ENCODE peak calls at places on chromosome 18, in eight cellular contexts. One of them, this sample, is unnamed.

GRCh38 chr18:32200766-32201165 is 10.9 kb downstream of the MEP1B start:
- DNase-seq in progenitor cell of endocrine pancreas: no peak
- DNase-seq in AML-193: no peak
- DNase-seq in stimulated activated CD4-positive, alpha-beta T cell treated with anti-CD3 and anti-CD28 coated beads, Interleukin-15, amount 100 ng/mL, for 24 hours: no peak
- DNase-seq in mesenteric fat pad: no peak
- DNase-seq in NCI-H1436 treated with DMSO at 0.1 percent for 48 hours: no peak
- DNase-seq in fibroblast of the conjunctiva: no peak
- DNase-seq in lung: no peak
- DNase-seq in this sample: no peak

GRCh38 chr18:48455555-48456478 is 46.6 kb upstream of the ZBTB7C start:
- DNase-seq in stimulated activated CD4-positive, alpha-beta T cell treated with anti-CD3 and anti-CD28 coated beads, Interleukin-15, amount 100 ng/mL, for 24 hours: peak
- DNase-seq in fibroblast of the conjunctiva: no peak
- DNase-seq in lung: no peak
- DNase-seq in mesenteric fat pad: no peak
- DNase-seq in progenitor cell of endocrine pancreas: no peak
- DNase-seq in AML-193: peak
- DNase-seq in NCI-H1436 treated with DMSO at 0.1 percent for 48 hours: no peak
- DNase-seq in this sample: no peak

GRCh38 chr18:9708057-9708881 is at the start of gene RAB31:
- DNase-seq in mesenteric fat pad: peak
- DNase-seq in lung: peak
- DNase-seq in AML-193: peak
- DNase-seq in stimulated activated CD4-positive, alpha-beta T cell treated with anti-CD3 and anti-CD28 coated beads, Interleukin-15, amount 100 ng/mL, for 24 hours: peak
- DNase-seq in NCI-H1436 treated with DMSO at 0.1 percent for 48 hours: no peak
- DNase-seq in progenitor cell of endocrine pancreas: peak
- DNase-seq in fibroblast of the conjunctiva: peak
- DNase-seq in this sample: no peak

GRCh38 chr18:44901283-44901682 is 220.6 kb downstream of the SETBP1 start:
- DNase-seq in NCI-H1436 treated with DMSO at 0.1 percent for 48 hours: no peak
- DNase-seq in stimulated activated CD4-positive, alpha-beta T cell treated with anti-CD3 and anti-CD28 coated beads, Interleukin-15, amount 100 ng/mL, for 24 hours: no peak
- DNase-seq in fibroblast of the conjunctiva: no peak
- DNase-seq in AML-193: no peak
- DNase-seq in mesenteric fat pad: no peak
- DNase-seq in lung: no peak
- DNase-seq in progenitor cell of endocrine pancreas: no peak
- DNase-seq in this sample: no peak

GRCh38 chr18:23317975-23318675 is 135.0 kb upstream of the RIOK3 start:
- DNase-seq in fibroblast of the conjunctiva: no peak
- DNase-seq in NCI-H1436 treated with DMSO at 0.1 percent for 48 hours: no peak
- DNase-seq in AML-193: no peak
- DNase-seq in lung: no peak
- DNase-seq in stimulated activated CD4-positive, alpha-beta T cell treated with anti-CD3 and anti-CD28 coated beads, Interleukin-15, amount 100 ng/mL, for 24 hours: no peak
- DNase-seq in progenitor cell of endocrine pancreas: no peak
- DNase-seq in mesenteric fat pad: no peak
- DNase-seq in this sample: no peak

GRCh38 chr18:74229005-74229404 is 62.8 kb downstream of the CYB5A start:
- DNase-seq in lung: no peak
- DNase-seq in stimulated activated CD4-positive, alpha-beta T cell treated with anti-CD3 and anti-CD28 coated beads, Interleukin-15, amount 100 ng/mL, for 24 hours: no peak
- DNase-seq in AML-193: no peak
- DNase-seq in fibroblast of the conjunctiva: no peak
- DNase-seq in NCI-H1436 treated with DMSO at 0.1 percent for 48 hours: no peak
- DNase-seq in progenitor cell of endocrine pancreas: no peak
- DNase-seq in mesenteric fat pad: no peak
- DNase-seq in this sample: no peak

GRCh38 chr18:48589797-48590519 is 51.1 kb downstream of the CTIF start:
- DNase-seq in mesenteric fat pad: no peak
- DNase-seq in lung: no peak
- DNase-seq in stimulated activated CD4-positive, alpha-beta T cell treated with anti-CD3 and anti-CD28 coated beads, Interleukin-15, amount 100 ng/mL, for 24 hours: no peak
- DNase-seq in AML-193: no peak
- DNase-seq in NCI-H1436 treated with DMSO at 0.1 percent for 48 hours: no peak
- DNase-seq in progenitor cell of endocrine pancreas: no peak
- DNase-seq in fibroblast of the conjunctiva: no peak
- DNase-seq in this sample: no peak

GRCh38 chr18:45761512-45762114 is 37.6 kb downstream of the SLC14A1 start:
- DNase-seq in stimulated activated CD4-positive, alpha-beta T cell treated with anti-CD3 and anti-CD28 coated beads, Interleukin-15, amount 100 ng/mL, for 24 hours: no peak
- DNase-seq in mesenteric fat pad: no peak
- DNase-seq in AML-193: no peak
- DNase-seq in progenitor cell of endocrine pancreas: no peak
- DNase-seq in NCI-H1436 treated with DMSO at 0.1 percent for 48 hours: no peak
- DNase-seq in fibroblast of the conjunctiva: no peak
- DNase-seq in lung: no peak
- DNase-seq in this sample: no peak

GRCh38 chr18:35024965-35025364 is 16.2 kb upstream of the MAPRE2 start:
- DNase-seq in lung: peak
- DNase-seq in stimulated activated CD4-positive, alpha-beta T cell treated with anti-CD3 and anti-CD28 coated beads, Interleukin-15, amount 100 ng/mL, for 24 hours: no peak
- DNase-seq in fibroblast of the conjunctiva: no peak
- DNase-seq in progenitor cell of endocrine pancreas: no peak
- DNase-seq in NCI-H1436 treated with DMSO at 0.1 percent for 48 hours: no peak
- DNase-seq in AML-193: no peak
- DNase-seq in mesenteric fat pad: no peak
- DNase-seq in this sample: no peak

GRCh38 chr18:48842259-48843061 is 108.3 kb downstream of the SMAD7 start:
- DNase-seq in AML-193: no peak
- DNase-seq in NCI-H1436 treated with DMSO at 0.1 percent for 48 hours: no peak
- DNase-seq in progenitor cell of endocrine pancreas: no peak
- DNase-seq in lung: no peak
- DNase-seq in stimulated activated CD4-positive, alpha-beta T cell treated with anti-CD3 and anti-CD28 coated beads, Interleukin-15, amount 100 ng/mL, for 24 hours: peak
- DNase-seq in mesenteric fat pad: no peak
- DNase-seq in fibroblast of the conjunctiva: no peak
- DNase-seq in this sample: no peak

GRCh38 chr18:12059334-12060181 is 34.1 kb upstream of the ANKRD62 start:
- DNase-seq in lung: no peak
- DNase-seq in NCI-H1436 treated with DMSO at 0.1 percent for 48 hours: no peak
- DNase-seq in AML-193: no peak
- DNase-seq in stimulated activated CD4-positive, alpha-beta T cell treated with anti-CD3 and anti-CD28 coated beads, Interleukin-15, amount 100 ng/mL, for 24 hours: no peak
- DNase-seq in mesenteric fat pad: no peak
- DNase-seq in fibroblast of the conjunctiva: no peak
- DNase-seq in progenitor cell of endocrine pancreas: no peak
- DNase-seq in this sample: no peak

GRCh38 chr18:22173221-22173927 is 4.0 kb downstream of the GATA6 start:
- DNase-seq in fibroblast of the conjunctiva: no peak
- DNase-seq in progenitor cell of endocrine pancreas: no peak
- DNase-seq in NCI-H1436 treated with DMSO at 0.1 percent for 48 hours: no peak
- DNase-seq in mesenteric fat pad: peak
- DNase-seq in lung: no peak
- DNase-seq in stimulated activated CD4-positive, alpha-beta T cell treated with anti-CD3 and anti-CD28 coated beads, Interleukin-15, amount 100 ng/mL, for 24 hours: no peak
- DNase-seq in AML-193: no peak
- DNase-seq in this sample: no peak

GRCh38 chr18:7559709-7560319 is 7.3 kb upstream of the PTPRM start:
- DNase-seq in lung: no peak
- DNase-seq in AML-193: no peak
- DNase-seq in NCI-H1436 treated with DMSO at 0.1 percent for 48 hours: no peak
- DNase-seq in fibroblast of the conjunctiva: no peak
- DNase-seq in stimulated activated CD4-positive, alpha-beta T cell treated with anti-CD3 and anti-CD28 coated beads, Interleukin-15, amount 100 ng/mL, for 24 hours: no peak
- DNase-seq in mesenteric fat pad: no peak
- DNase-seq in progenitor cell of endocrine pancreas: no peak
- DNase-seq in this sample: no peak

GRCh38 chr18:51196116-51196810 is 1.2 kb downstream of the MEX3C start:
- DNase-seq in stimulated activated CD4-positive, alpha-beta T cell treated with anti-CD3 and anti-CD28 coated beads, Interleukin-15, amount 100 ng/mL, for 24 hours: peak
- DNase-seq in fibroblast of the conjunctiva: no peak
- DNase-seq in AML-193: no peak
- DNase-seq in mesenteric fat pad: no peak
- DNase-seq in NCI-H1436 treated with DMSO at 0.1 percent for 48 hours: no peak
- DNase-seq in progenitor cell of endocrine pancreas: no peak
- DNase-seq in lung: peak
- DNase-seq in this sample: no peak

GRCh38 chr18:67961701-67962440 is 445.4 kb upstream of the DSEL start:
- DNase-seq in AML-193: no peak
- DNase-seq in stimulated activated CD4-positive, alpha-beta T cell treated with anti-CD3 and anti-CD28 coated beads, Interleukin-15, amount 100 ng/mL, for 24 hours: no peak
- DNase-seq in progenitor cell of endocrine pancreas: no peak
- DNase-seq in NCI-H1436 treated with DMSO at 0.1 percent for 48 hours: no peak
- DNase-seq in fibroblast of the conjunctiva: no peak
- DNase-seq in mesenteric fat pad: no peak
- DNase-seq in lung: no peak
- DNase-seq in this sample: no peak

GRCh38 chr18:22563098-22563707 is 145.5 kb upstream of the CTAGE1 start:
- DNase-seq in progenitor cell of endocrine pancreas: no peak
- DNase-seq in AML-193: peak
- DNase-seq in stimulated activated CD4-positive, alpha-beta T cell treated with anti-CD3 and anti-CD28 coated beads, Interleukin-15, amount 100 ng/mL, for 24 hours: no peak
- DNase-seq in fibroblast of the conjunctiva: peak
- DNase-seq in lung: no peak
- DNase-seq in NCI-H1436 treated with DMSO at 0.1 percent for 48 hours: no peak
- DNase-seq in mesenteric fat pad: no peak
- DNase-seq in this sample: peak

GRCh38 chr18:415627-416612 is 84.6 kb downstream of the COLEC12 start:
- DNase-seq in lung: no peak
- DNase-seq in NCI-H1436 treated with DMSO at 0.1 percent for 48 hours: no peak
- DNase-seq in AML-193: no peak
- DNase-seq in mesenteric fat pad: no peak
- DNase-seq in stimulated activated CD4-positive, alpha-beta T cell treated with anti-CD3 and anti-CD28 coated beads, Interleukin-15, amount 100 ng/mL, for 24 hours: no peak
- DNase-seq in progenitor cell of endocrine pancreas: no peak
- DNase-seq in fibroblast of the conjunctiva: no peak
- DNase-seq in this sample: no peak

GRCh38 chr18:43507842-43508481 is 230.7 kb upstream of the SYT4 start:
- DNase-seq in fibroblast of the conjunctiva: no peak
- DNase-seq in mesenteric fat pad: no peak
- DNase-seq in stimulated activated CD4-positive, alpha-beta T cell treated with anti-CD3 and anti-CD28 coated beads, Interleukin-15, amount 100 ng/mL, for 24 hours: no peak
- DNase-seq in AML-193: no peak
- DNase-seq in progenitor cell of endocrine pancreas: no peak
- DNase-seq in lung: no peak
- DNase-seq in NCI-H1436 treated with DMSO at 0.1 percent for 48 hours: no peak
- DNase-seq in this sample: no peak

GRCh38 chr18:73279499-73279898 is 411.7 kb upstream of the NETO1 start:
- DNase-seq in mesenteric fat pad: no peak
- DNase-seq in fibroblast of the conjunctiva: no peak
- DNase-seq in stimulated activated CD4-positive, alpha-beta T cell treated with anti-CD3 and anti-CD28 coated beads, Interleukin-15, amount 100 ng/mL, for 24 hours: no peak
- DNase-seq in progenitor cell of endocrine pancreas: no peak
- DNase-seq in AML-193: no peak
- DNase-seq in lung: no peak
- DNase-seq in NCI-H1436 treated with DMSO at 0.1 percent for 48 hours: no peak
- DNase-seq in this sample: no peak

GRCh38 chr18:5284808-5285207 is 10.7 kb downstream of the ZBTB14 start:
- DNase-seq in stimulated activated CD4-positive, alpha-beta T cell treated with anti-CD3 and anti-CD28 coated beads, Interleukin-15, amount 100 ng/mL, for 24 hours: no peak
- DNase-seq in fibroblast of the conjunctiva: no peak
- DNase-seq in AML-193: no peak
- DNase-seq in mesenteric fat pad: no peak
- DNase-seq in progenitor cell of endocrine pancreas: no peak
- DNase-seq in NCI-H1436 treated with DMSO at 0.1 percent for 48 hours: no peak
- DNase-seq in lung: no peak
- DNase-seq in this sample: no peak

GRCh38 chr18:49016648-49017539 is 66.1 kb upstream of the SMAD7 start:
- DNase-seq in AML-193: no peak
- DNase-seq in stimulated activated CD4-positive, alpha-beta T cell treated with anti-CD3 and anti-CD28 coated beads, Interleukin-15, amount 100 ng/mL, for 24 hours: no peak
- DNase-seq in mesenteric fat pad: peak
- DNase-seq in NCI-H1436 treated with DMSO at 0.1 percent for 48 hours: no peak
- DNase-seq in fibroblast of the conjunctiva: peak
- DNase-seq in lung: peak
- DNase-seq in progenitor cell of endocrine pancreas: peak
- DNase-seq in this sample: no peak

GRCh38 chr18:26547302-26548143 is 830 bp downstream of the KCTD1 start:
- DNase-seq in lung: peak
- DNase-seq in progenitor cell of endocrine pancreas: peak
- DNase-seq in fibroblast of the conjunctiva: peak
- DNase-seq in AML-193: no peak
- DNase-seq in stimulated activated CD4-positive, alpha-beta T cell treated with anti-CD3 and anti-CD28 coated beads, Interleukin-15, amount 100 ng/mL, for 24 hours: peak
- DNase-seq in mesenteric fat pad: no peak
- DNase-seq in NCI-H1436 treated with DMSO at 0.1 percent for 48 hours: no peak
- DNase-seq in this sample: peak

GRCh38 chr18:80173060-80173459 is 64.0 kb downstream of the ADNP2 start:
- DNase-seq in stimulated activated CD4-positive, alpha-beta T cell treated with anti-CD3 and anti-CD28 coated beads, Interleukin-15, amount 100 ng/mL, for 24 hours: no peak
- DNase-seq in NCI-H1436 treated with DMSO at 0.1 percent for 48 hours: no peak
- DNase-seq in fibroblast of the conjunctiva: no peak
- DNase-seq in lung: no peak
- DNase-seq in mesenteric fat pad: no peak
- DNase-seq in AML-193: no peak
- DNase-seq in progenitor cell of endocrine pancreas: no peak
- DNase-seq in this sample: no peak

GRCh38 chr18:10403675-10404074 is 50.8 kb upstream of the APCDD1 start:
- DNase-seq in fibroblast of the conjunctiva: no peak
- DNase-seq in stimulated activated CD4-positive, alpha-beta T cell treated with anti-CD3 and anti-CD28 coated beads, Interleukin-15, amount 100 ng/mL, for 24 hours: no peak
- DNase-seq in lung: peak
- DNase-seq in AML-193: no peak
- DNase-seq in mesenteric fat pad: no peak
- DNase-seq in NCI-H1436 treated with DMSO at 0.1 percent for 48 hours: no peak
- DNase-seq in progenitor cell of endocrine pancreas: no peak
- DNase-seq in this sample: no peak

GRCh38 chr18:63031439-63031838 is 288.1 kb downstream of the BCL2 start:
- DNase-seq in fibroblast of the conjunctiva: no peak
- DNase-seq in AML-193: no peak
- DNase-seq in stimulated activated CD4-positive, alpha-beta T cell treated with anti-CD3 and anti-CD28 coated beads, Interleukin-15, amount 100 ng/mL, for 24 hours: no peak
- DNase-seq in NCI-H1436 treated with DMSO at 0.1 percent for 48 hours: no peak
- DNase-seq in mesenteric fat pad: no peak
- DNase-seq in progenitor cell of endocrine pancreas: no peak
- DNase-seq in lung: no peak
- DNase-seq in this sample: no peak

GRCh38 chr18:8718401-8718913 is 13.1 kb downstream of the MTCL1 start:
- DNase-seq in AML-193: no peak
- DNase-seq in lung: no peak
- DNase-seq in mesenteric fat pad: no peak
- DNase-seq in stimulated activated CD4-positive, alpha-beta T cell treated with anti-CD3 and anti-CD28 coated beads, Interleukin-15, amount 100 ng/mL, for 24 hours: no peak
- DNase-seq in progenitor cell of endocrine pancreas: no peak
- DNase-seq in NCI-H1436 treated with DMSO at 0.1 percent for 48 hours: no peak
- DNase-seq in fibroblast of the conjunctiva: no peak
- DNase-seq in this sample: no peak

GRCh38 chr18:63617049-63617995 is 26.7 kb downstream of the SERPINB4 start:
- DNase-seq in progenitor cell of endocrine pancreas: no peak
- DNase-seq in stimulated activated CD4-positive, alpha-beta T cell treated with anti-CD3 and anti-CD28 coated beads, Interleukin-15, amount 100 ng/mL, for 24 hours: no peak
- DNase-seq in AML-193: no peak
- DNase-seq in NCI-H1436 treated with DMSO at 0.1 percent for 48 hours: peak
- DNase-seq in fibroblast of the conjunctiva: no peak
- DNase-seq in mesenteric fat pad: no peak
- DNase-seq in lung: no peak
- DNase-seq in this sample: no peak

GRCh38 chr18:48934708-48935432 is 15.9 kb downstream of the SMAD7 start:
- DNase-seq in NCI-H1436 treated with DMSO at 0.1 percent for 48 hours: no peak
- DNase-seq in progenitor cell of endocrine pancreas: no peak
- DNase-seq in stimulated activated CD4-positive, alpha-beta T cell treated with anti-CD3 and anti-CD28 coated beads, Interleukin-15, amount 100 ng/mL, for 24 hours: no peak
- DNase-seq in mesenteric fat pad: no peak
- DNase-seq in lung: no peak
- DNase-seq in AML-193: peak
- DNase-seq in fibroblast of the conjunctiva: no peak
- DNase-seq in this sample: no peak

GRCh38 chr18:7116001-7116831 is 1.4 kb downstream of the LAMA1 start:
- DNase-seq in progenitor cell of endocrine pancreas: no peak
- DNase-seq in stimulated activated CD4-positive, alpha-beta T cell treated with anti-CD3 and anti-CD28 coated beads, Interleukin-15, amount 100 ng/mL, for 24 hours: no peak
- DNase-seq in AML-193: no peak
- DNase-seq in fibroblast of the conjunctiva: no peak
- DNase-seq in mesenteric fat pad: no peak
- DNase-seq in lung: no peak
- DNase-seq in NCI-H1436 treated with DMSO at 0.1 percent for 48 hours: no peak
- DNase-seq in this sample: no peak

GRCh38 chr18:74396252-74397204 is 60.6 kb downstream of the DIPK1C start:
- DNase-seq in progenitor cell of endocrine pancreas: no peak
- DNase-seq in lung: no peak
- DNase-seq in AML-193: no peak
- DNase-seq in mesenteric fat pad: no peak
- DNase-seq in stimulated activated CD4-positive, alpha-beta T cell treated with anti-CD3 and anti-CD28 coated beads, Interleukin-15, amount 100 ng/mL, for 24 hours: no peak
- DNase-seq in fibroblast of the conjunctiva: no peak
- DNase-seq in NCI-H1436 treated with DMSO at 0.1 percent for 48 hours: no peak
- DNase-seq in this sample: no peak

GRCh38 chr18:31901063-31901462 is 41.9 kb downstream of the TRAPPC8 start:
- DNase-seq in fibroblast of the conjunctiva: no peak
- DNase-seq in stimulated activated CD4-positive, alpha-beta T cell treated with anti-CD3 and anti-CD28 coated beads, Interleukin-15, amount 100 ng/mL, for 24 hours: no peak
- DNase-seq in progenitor cell of endocrine pancreas: no peak
- DNase-seq in mesenteric fat pad: no peak
- DNase-seq in lung: no peak
- DNase-seq in NCI-H1436 treated with DMSO at 0.1 percent for 48 hours: no peak
- DNase-seq in AML-193: no peak
- DNase-seq in this sample: no peak

GRCh38 chr18:41326311-41326710 is 628.7 kb upstream of the PIK3C3 start:
- DNase-seq in lung: no peak
- DNase-seq in progenitor cell of endocrine pancreas: no peak
- DNase-seq in NCI-H1436 treated with DMSO at 0.1 percent for 48 hours: no peak
- DNase-seq in mesenteric fat pad: no peak
- DNase-seq in AML-193: no peak
- DNase-seq in fibroblast of the conjunctiva: no peak
- DNase-seq in stimulated activated CD4-positive, alpha-beta T cell treated with anti-CD3 and anti-CD28 coated beads, Interleukin-15, amount 100 ng/mL, for 24 hours: no peak
- DNase-seq in this sample: no peak

GRCh38 chr18:46387426-46388131 is 269.4 kb downstream of the LOXHD1 start:
- DNase-seq in AML-193: no peak
- DNase-seq in progenitor cell of endocrine pancreas: no peak
- DNase-seq in mesenteric fat pad: no peak
- DNase-seq in lung: no peak
- DNase-seq in stimulated activated CD4-positive, alpha-beta T cell treated with anti-CD3 and anti-CD28 coated beads, Interleukin-15, amount 100 ng/mL, for 24 hours: no peak
- DNase-seq in fibroblast of the conjunctiva: no peak
- DNase-seq in NCI-H1436 treated with DMSO at 0.1 percent for 48 hours: no peak
- DNase-seq in this sample: no peak

GRCh38 chr18:29853126-29853525 is 1189.4 kb downstream of the DSC3 start:
- DNase-seq in lung: no peak
- DNase-seq in mesenteric fat pad: no peak
- DNase-seq in fibroblast of the conjunctiva: no peak
- DNase-seq in AML-193: no peak
- DNase-seq in progenitor cell of endocrine pancreas: no peak
- DNase-seq in stimulated activated CD4-positive, alpha-beta T cell treated with anti-CD3 and anti-CD28 coated beads, Interleukin-15, amount 100 ng/mL, for 24 hours: no peak
- DNase-seq in NCI-H1436 treated with DMSO at 0.1 percent for 48 hours: no peak
- DNase-seq in this sample: no peak